ENCODE peak calls at places on chromosomes 4 and X, in five cellular contexts. D, R, U, G and N are unnamed samples. For H3K4me1, the result is how much of the 10 kb centered on the place peaks cover.

GRCh38 chr4:84956014-84956413 is 10.5 kb downstream of the WDFY3 start:
- ATAC-seq in D (peak), R (no peak), U (no peak), G (no peak), N (no peak)

GRCh38 chr4:2672082-2672481 is 84.1 kb downstream of the TNIP2 start:
- ATAC-seq in D (no peak), R (no peak), U (no peak), G (no peak), N (no peak)

GRCh38 chr4:2600878-2601277 is 64.4 kb downstream of the FAM193A start:
- ATAC-seq in D (no peak), R (no peak), U (no peak), G (no peak), N (no peak)

GRCh38 chr4:151573474-151573873 is 164.5 kb downstream of the FHIP1A start:
- ATAC-seq in D (no peak), R (no peak), U (no peak), G (no peak), N (no peak)

GRCh38 chrX:45571453-45571852 is 370.8 kb upstream of the DIPK2B start:
- ATAC-seq in D (no peak), R (no peak), U (no peak), G (no peak), N (no peak)

GRCh38 chrX:55710701-55711100 is 6.8 kb upstream of the RRAGB start:
- ATAC-seq in D (peak), R (no peak), U (no peak), G (no peak), N (peak)

GRCh38 chr4:40200881-40201797 is 4.3 kb downstream of the RHOH start:
- ATAC-seq in D (no peak), R (no peak), U (peak), G (peak), N (no peak)

GRCh38 chr4:128524311-128524710 is 236.7 kb upstream of the PGRMC2 start:
- ATAC-seq in D (no peak), R (no peak), U (peak), G (peak), N (no peak)

GRCh38 chr4:25662306-25662705 is 6.7 kb downstream of the SLC34A2 start:
- ATAC-seq in D (no peak), R (no peak), U (no peak), G (no peak), N (no peak)

GRCh38 chr4:113524096-113524495 is 237.4 kb downstream of the CAMK2D start:
- ATAC-seq in D (no peak), R (no peak), U (no peak), G (no peak), N (no peak)

GRCh38 chrX:11678174-11678573 is 12.5 kb upstream of the ARHGAP6 start:
- ATAC-seq in D (no peak), R (no peak), U (no peak), G (no peak), N (no peak)

GRCh38 chr4:139692300-139693012 is 26.8 kb downstream of the MGST2 start:
- ATAC-seq in D (peak), R (peak), U (peak), G (peak), N (no peak)

GRCh38 chr4:89277412-89277811 is 30.2 kb downstream of the GPRIN3 start:
- ATAC-seq in D (no peak), R (no peak), U (no peak), G (no peak), N (no peak)

GRCh38 chr4:79678472-79679202 is 270.6 kb upstream of the GK2 start:
- ATAC-seq in D (peak), R (no peak), U (peak), G (no peak), N (no peak)

GRCh38 chr4:57719451-57719850 is 609.3 kb upstream of the IGFBP7 start:
- ATAC-seq in D (no peak), R (no peak), U (no peak), G (no peak), N (no peak)

GRCh38 chr4:167021545-167022155 is 212.6 kb downstream of the SPOCK3 start:
- ATAC-seq in D (peak), R (peak), U (peak), G (peak), N (no peak)

GRCh38 chr4:68748181-68748981 is 67.4 kb upstream of the UGT2B10 start:
- ATAC-seq in D (no peak), R (no peak), U (no peak), G (no peak), N (no peak)

GRCh38 chr4:106986486-106986885 is 49.6 kb downstream of the DKK2 start:
- ATAC-seq in D (no peak), R (no peak), U (no peak), G (no peak), N (no peak)

GRCh38 chr4:83107636-83108035 is 6.9 kb downstream of the PLAC8 start:
- ATAC-seq in D (no peak), R (no peak), U (no peak), G (no peak), N (no peak)

GRCh38 chrX:125295337-125295736 is 24.3 kb upstream of the TEX13C start:
- ATAC-seq in D (no peak), R (no peak), U (no peak), G (no peak), N (no peak)

GRCh38 chr4:76624271-76624681 is 189.2 kb downstream of the SHROOM3 start:
- ATAC-seq in D (peak), R (peak), U (no peak), G (no peak), N (peak)

GRCh38 chr4:159003420-159004253 is 99.2 kb upstream of the RAPGEF2 start:
- ATAC-seq in D (peak), R (no peak), U (peak), G (no peak), N (no peak)

GRCh38 chr4:66572949-66573348 is 902.7 kb upstream of the EPHA5 start:
- ATAC-seq in D (no peak), R (no peak), U (no peak), G (peak), N (no peak)

GRCh38 chr4:66577922-66578321 is 907.6 kb upstream of the EPHA5 start:
- ATAC-seq in D (no peak), R (no peak), U (no peak), G (no peak), N (no peak)

GRCh38 chr4:66571145-66571544 is 900.9 kb upstream of the EPHA5 start:
- ATAC-seq in D (no peak), R (no peak), U (no peak), G (no peak), N (no peak)

GRCh38 chr4:66574145-66574978 is 904.1 kb upstream of the EPHA5 start:
- ATAC-seq in D (no peak), R (peak), U (no peak), G (peak), N (no peak)

GRCh38 chr4:66575024-66575696 is 904.9 kb upstream of the EPHA5 start:
- ATAC-seq in D (no peak), R (peak), U (no peak), G (peak), N (no peak)
- TF ChIP-seq POLR2A in D (no peak), R (no peak), U (no peak), G (no peak), N (no peak)

GRCh38 chrX:136193771-136194170 is 46.4 kb downstream of the FHL1 start:
- ATAC-seq in D (peak), R (no peak), U (no peak), G (no peak), N (no peak)
- H3K4me1 ChIP-seq in D (half or more), R (under half), U (under half), G (under half), N (under half)

DNA sequence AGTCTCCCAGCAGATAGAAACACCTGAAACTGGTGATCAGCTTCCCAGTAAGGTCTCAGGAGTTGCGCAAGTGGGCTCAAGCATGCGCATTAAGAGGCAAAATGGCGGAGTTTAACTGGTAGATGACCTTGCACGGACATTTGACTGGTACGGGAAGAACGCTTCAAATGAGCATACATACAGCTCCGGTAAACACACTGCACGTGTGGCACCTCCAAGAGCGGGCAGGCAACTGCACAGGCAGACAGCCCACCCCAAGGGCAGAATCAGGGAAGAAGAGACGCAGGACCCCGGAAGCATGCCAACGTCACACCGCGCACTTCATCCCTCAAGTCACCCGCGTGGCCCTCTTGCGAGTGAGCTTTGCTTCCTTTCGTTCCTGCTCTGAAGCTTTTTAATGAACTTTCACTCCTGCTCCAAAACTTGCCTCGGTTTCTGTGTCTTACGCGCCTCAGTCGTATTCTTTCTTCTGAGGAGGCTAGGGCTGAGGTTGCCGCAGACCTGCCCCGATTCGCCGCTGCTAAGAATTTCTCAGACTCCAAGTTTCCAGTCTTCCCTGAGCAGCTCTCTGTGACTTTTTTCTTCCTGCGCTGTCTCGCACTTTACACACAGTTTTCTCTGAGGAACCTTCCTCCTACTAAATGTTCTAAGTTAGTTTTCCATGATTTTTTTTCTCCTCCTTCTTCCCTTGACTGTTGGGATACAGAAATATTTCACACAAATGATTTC is 180.7 kb upstream of the ZFP42 start:
- ATAC-seq in D (peak), R (peak), U (peak), G (no peak), N (no peak)
- TF ChIP-seq POLR2A in D (no peak), R (no peak), U (no peak), G (no peak), N (no peak)

GRCh38 chr4:169618986-169619385 is 1.4 kb upstream of the CLCN3 start:
- ATAC-seq in D (no peak), R (no peak), U (no peak), G (no peak), N (no peak)

GRCh38 chr4:169621754-169622481 is 1.5 kb downstream of the CLCN3 start:
- ATAC-seq in D (no peak), R (no peak), U (peak), G (no peak), N (no peak)

GRCh38 chr4:169619518-169619957 is 840 bp upstream of the CLCN3 start:
- ATAC-seq in D (peak), R (peak), U (peak), G (peak), N (no peak)

GRCh38 chr4:169620846-169621228 is 459 bp downstream of the CLCN3 start:
- ATAC-seq in D (peak), R (peak), U (peak), G (no peak), N (no peak)

DNA sequence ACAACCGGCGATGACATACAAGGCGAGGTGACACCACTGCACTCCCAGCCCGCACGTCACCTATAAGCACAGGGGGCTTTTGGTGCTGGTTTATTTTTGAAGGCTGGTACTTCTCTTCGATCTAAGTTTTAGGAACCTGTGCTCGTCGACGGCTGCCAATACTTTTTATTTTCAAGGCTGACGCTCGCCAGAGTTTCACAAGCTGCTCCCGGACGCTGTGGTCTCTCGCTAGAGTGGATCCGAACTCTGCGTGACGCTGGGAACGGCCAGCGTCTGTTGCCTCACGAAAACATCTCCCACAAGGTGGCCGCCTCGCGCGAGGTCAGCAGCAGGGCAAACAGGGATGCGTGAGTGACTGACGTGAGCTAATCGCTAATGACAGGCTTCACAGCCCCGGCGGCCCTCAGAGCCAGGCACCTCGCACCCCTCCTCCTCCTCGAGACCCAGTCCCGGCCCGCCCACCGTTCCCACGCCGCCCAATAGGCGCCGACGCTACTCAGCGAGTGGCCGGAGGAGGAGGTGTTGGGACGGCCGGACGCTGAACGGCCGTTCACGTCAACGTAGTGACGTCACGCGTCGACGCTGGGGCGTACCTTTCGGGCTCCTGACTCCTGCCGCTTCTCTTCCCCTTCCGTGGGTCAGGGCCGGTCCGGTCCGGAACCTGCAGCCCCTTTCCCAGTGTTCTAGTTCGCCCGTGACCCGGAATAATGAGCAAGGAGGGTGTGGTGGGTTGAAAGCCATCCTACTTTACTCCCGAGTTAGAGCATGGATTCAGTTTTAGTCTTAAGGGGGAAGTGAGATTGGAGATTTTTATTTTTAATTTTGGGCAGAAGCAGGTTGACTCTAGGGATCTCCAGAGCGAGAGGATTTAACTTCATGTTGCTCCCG is at the start of gene CLCN3:
- ATAC-seq in D (peak), R (peak), U (peak), G (peak), N (peak)
- H3K4me1 ChIP-seq in D (under half), R (under half), U (under half), G (under half), N (under half)

GRCh38 chr4:4858527-4858926 is 938 bp upstream of the MSX1 start:
- ATAC-seq in D (no peak), R (no peak), U (no peak), G (no peak), N (no peak)

GRCh38 chr4:4857809-4858508 is 1.5 kb upstream of the MSX1 start:
- ATAC-seq in D (no peak), R (no peak), U (no peak), G (no peak), N (no peak)

GRCh38 chr4:4859799-4860380 is 425 bp downstream of the MSX1 start:
- ATAC-seq in D (no peak), R (peak), U (peak), G (peak), N (peak)

GRCh38 chr4:4860381-4860802 is 927 bp downstream of the MSX1 start:
- ATAC-seq in D (no peak), R (no peak), U (peak), G (peak), N (no peak)

DNA sequence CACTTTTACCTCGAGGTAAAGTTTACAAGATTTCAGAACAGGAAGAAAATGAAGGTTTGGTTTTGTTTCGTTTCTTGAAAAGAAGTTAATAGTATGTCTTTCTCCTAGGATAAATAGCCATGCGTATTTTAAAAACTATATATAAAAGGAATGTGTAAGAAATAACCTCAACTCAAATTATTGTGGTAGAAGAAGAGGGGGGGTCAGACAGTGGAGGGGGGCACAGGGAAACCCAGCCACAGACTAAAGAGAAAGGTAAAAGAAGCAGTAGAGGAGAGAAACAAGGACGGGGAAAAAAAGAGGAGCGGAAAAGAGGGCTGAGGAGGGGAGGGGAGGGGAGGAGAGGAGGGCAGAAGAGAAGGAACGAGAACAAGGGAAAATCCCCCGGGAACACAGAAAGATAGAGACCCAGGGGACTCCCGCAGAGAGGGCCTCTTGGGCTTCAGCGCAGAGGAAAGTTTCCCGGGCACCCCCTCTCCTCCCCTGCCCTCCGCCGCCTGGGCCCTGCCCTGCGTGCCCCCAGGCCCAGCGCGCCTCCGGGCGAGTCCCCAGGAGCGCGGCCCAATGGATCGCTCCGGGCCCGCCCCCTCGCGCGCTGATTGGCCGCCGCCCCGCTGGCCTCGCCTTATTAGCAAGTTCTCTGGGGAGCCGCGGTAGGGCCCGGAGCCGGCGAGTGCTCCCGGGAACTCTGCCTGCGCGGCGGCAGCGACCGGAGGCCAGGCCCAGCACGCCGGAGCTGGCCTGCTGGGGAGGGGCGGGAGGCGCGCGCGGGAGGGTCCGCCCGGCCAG is at the start of gene MSX1:
- ATAC-seq in D (peak), R (peak), U (peak), G (peak), N (peak)
- TF ChIP-seq POLR2A in D (peak), R (peak), U (peak), G (peak), N (peak)

GRCh38 chr4:88009871-88010270 is 2.4 kb downstream of the PKD2 start:
- ATAC-seq in D (no peak), R (no peak), U (no peak), G (no peak), N (no peak)

GRCh38 chr4:88007304-88008132 is at the start of gene PKD2:
- ATAC-seq in D (peak), R (peak), U (peak), G (peak), N (peak)

GRCh38 chr4:88008133-88008621 is 742 bp downstream of the PKD2 start:
- ATAC-seq in D (peak), R (peak), U (peak), G (peak), N (peak)

GRCh38 chr4:88006956-88007303 is 505 bp upstream of the PKD2 start:
- ATAC-seq in D (no peak), R (no peak), U (no peak), G (peak), N (no peak)

DNA sequence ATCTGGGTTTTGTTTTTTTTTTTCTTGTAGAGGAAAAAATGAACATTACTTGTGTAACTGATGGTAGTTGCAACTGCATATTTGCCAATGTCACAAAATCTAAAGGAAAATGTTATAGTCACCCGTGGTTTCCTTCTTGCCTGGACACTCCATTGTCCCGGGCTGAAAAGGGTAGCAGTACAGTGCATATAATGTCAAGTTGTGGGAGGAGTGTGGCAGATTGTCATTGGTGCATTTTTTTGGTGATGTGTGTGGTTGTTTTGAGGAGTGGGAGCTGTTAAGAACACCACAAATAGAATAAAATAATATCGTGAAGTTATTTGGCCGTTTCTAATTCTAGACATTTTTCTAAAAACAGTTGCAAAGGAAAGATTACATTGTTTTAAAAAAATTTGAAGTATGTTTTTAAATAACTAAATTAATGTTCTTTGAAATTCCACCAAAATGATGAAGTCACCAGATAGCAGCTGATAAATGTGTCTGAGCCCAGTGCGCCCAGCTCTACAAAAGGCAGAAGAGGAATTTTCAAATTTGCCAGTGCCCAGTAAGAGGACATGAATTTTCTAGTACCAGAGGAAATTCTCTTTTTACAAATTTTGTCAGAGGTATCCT is 1.3 kb downstream of the PKD2 start:
- ATAC-seq in D (no peak), R (no peak), U (no peak), G (no peak), N (no peak)
- H3K4me1 ChIP-seq in D (under half), R (under half), U (under half), G (under half), N (half or more)

GRCh38 chr4:114599231-114600065 is 841 bp downstream of the UGT8 start:
- ATAC-seq in D (no peak), R (peak), U (peak), G (no peak), N (peak)
- TF ChIP-seq POLR2A in D (no peak), R (no peak), U (peak), G (no peak), N (no peak)

DNA sequence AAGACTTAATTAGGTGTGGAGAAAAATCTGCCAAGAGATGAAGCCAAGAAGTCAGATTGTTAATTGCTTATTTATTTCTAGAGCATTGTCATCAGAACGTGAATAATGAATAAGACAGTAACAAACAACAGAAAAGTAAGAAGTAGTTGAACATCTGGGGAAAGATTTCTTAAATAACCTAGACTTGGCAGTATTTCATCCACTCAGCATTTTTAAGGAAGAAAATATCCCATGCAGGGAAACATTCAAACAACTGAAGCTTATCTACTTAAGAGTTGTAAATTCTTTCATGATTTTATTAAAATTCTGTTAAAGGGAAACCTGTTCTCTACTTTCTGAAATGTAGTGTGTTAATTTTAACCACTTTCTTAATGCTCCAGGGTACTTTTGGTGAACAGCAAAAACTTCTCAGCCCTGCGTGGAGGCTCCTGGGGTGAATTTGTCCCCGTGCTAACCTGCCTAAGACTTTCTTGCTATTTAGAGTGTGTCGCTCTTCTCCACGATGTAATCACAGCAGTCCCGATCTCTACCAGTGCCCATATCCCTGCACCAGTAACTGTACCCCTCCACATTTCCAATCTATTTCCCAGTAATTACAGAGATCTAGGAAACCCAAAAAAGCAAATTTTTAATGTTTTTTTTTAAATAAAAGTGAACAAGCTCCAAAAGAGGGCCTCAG is 124.6 kb downstream of the CORIN start:
- ATAC-seq in D (peak), R (no peak), U (no peak), G (no peak), N (no peak)
- H3K4me1 ChIP-seq in D (under half), R (under half), U (under half), G (under half), N (under half)